ENCODE peak calls at places on chromosomes 1 and 21, in ten cellular contexts. Q is right lobe of liver, Y is transverse colon, M is fibroblast of lung, Z is K562, D is heart left ventricle, S is tibial artery, N is IMR-90, K is uterus, G is AG04450. F is an unnamed sample.

GRCh38 chr1:218823291-218823900 is 350.3 kb upstream of the LYPLAL1 start:
- DNase-seq in K (no peak), G (peak; percentile 65), N (peak; percentile 94), D (no peak), Z (no peak), M (peak; percentile 85), S (no peak), Y (no peak), Q (no peak), F (no peak)

GRCh38 chr1:180811886-180812285 is 100.8 kb upstream of the KIAA1614 start:
- DNase-seq in K (no peak), G (no peak), N (no peak), Y (no peak), Q (no peak), M (no peak), S (no peak), D (no peak), Z (no peak), F (no peak)

GRCh38 chr1:166197597-166197996 is 30.8 kb upstream of the FAM78B start:
- DNase-seq in S (no peak), G (no peak), Y (no peak), Z (no peak), D (no peak), Q (no peak), N (no peak), M (no peak), K (no peak), F (no peak)

GRCh38 chr1:115283249-115283648 is 54.8 kb downstream of the NGF start:
- DNase-seq in Q (no peak), M (no peak), Y (no peak), S (peak; percentile 44), K (no peak), G (no peak), N (no peak), D (no peak), Z (no peak), F (no peak)

GRCh38 chr1:37946703-37947360 is at the start of gene INPP5B:
- DNase-seq in Z (peak; percentile 97), Y (peak; percentile 92), K (peak; percentile 83), G (peak; percentile 65), N (peak; percentile 87), M (peak; percentile 92), Q (peak; percentile 95), D (peak; percentile 92), S (peak; percentile 93), F (peak; percentile 92)

GRCh38 chr1:221316491-221317056 is 425.3 kb downstream of the DUSP10 start:
- DNase-seq in S (no peak), Y (no peak), N (peak; percentile 55), K (no peak), G (no peak), D (no peak), Z (no peak), M (peak; percentile 83), Q (no peak), F (no peak)

GRCh38 chr1:198643001-198643400 is 4.2 kb downstream of the PTPRC start:
- DNase-seq in D (no peak), Z (no peak), Q (no peak), G (no peak), N (no peak), M (no peak), Y (no peak), K (no peak), S (no peak), F (no peak)

GRCh38 chr21:16264314-16264713 is 534.5 kb downstream of the USP25 start:
- DNase-seq in N (no peak), Z (no peak), D (no peak), S (no peak), M (peak; percentile 27), Q (no peak), K (no peak), G (no peak), Y (no peak), F (no peak)

GRCh38 chr1:206081811-206082210 is 28.8 kb downstream of the RHEX start:
- DNase-seq in Q (peak; percentile 71), Y (no peak), N (no peak), G (no peak), Z (no peak), M (no peak), D (no peak), K (no peak), S (no peak), F (no peak)

GRCh38 chr1:220458936-220459335 is 69.0 kb upstream of the MARK1 start:
- DNase-seq in N (no peak), M (no peak), G (no peak), D (no peak), Y (no peak), K (no peak), Z (no peak), S (no peak), Q (no peak), F (no peak)

GRCh38 chr1:14699596-14699995 is 101.1 kb downstream of the KAZN start:
- DNase-seq in G (no peak), M (no peak), K (no peak), Z (no peak), Y (no peak), S (no peak), Q (no peak), D (no peak), N (no peak), F (no peak)

GRCh38 chr21:45266518-45267389 is 20.9 kb downstream of the POFUT2 start:
- DNase-seq in G (no peak), Z (no peak), Q (peak; percentile 44), K (no peak), N (no peak), S (peak; percentile 17), M (no peak), Y (no peak), D (no peak), F (no peak)

GRCh38 chr1:167819849-167820683 is 93.9 kb downstream of the ADCY10 start:
- DNase-seq in Z (peak; percentile 94), M (peak; percentile 89), K (peak; percentile 82), Y (peak; percentile 65), Q (peak; percentile 84), G (peak; percentile 63), D (peak; percentile 79), S (peak; percentile 76), N (peak; percentile 96), F (peak; percentile 91)
- H3K27ac ChIP-seq in Z (peak overlapping the region; percentile 71), M (peak overlapping the region; percentile 83), K (peak overlapping the region; percentile 55), Y (peak overlapping the region; percentile 71), Q (peak overlapping the region; percentile 50), G (peak overlapping the region; percentile 90), D (peak overlapping the region; percentile 52), S (peak overlapping the region; percentile 67), N (peak overlapping the region; percentile 61), F (peak overlapping the region; percentile 80)

GRCh38 chr1:207578796-207579435 is 66.0 kb upstream of the CR1L start:
- DNase-seq in S (no peak), G (no peak), M (no peak), Q (no peak), Y (no peak), Z (no peak), D (no peak), K (no peak), N (no peak), F (no peak)

GRCh38 chr1:207581496-207582168 is 63.3 kb upstream of the CR1L start:
- DNase-seq in D (no peak), S (no peak), Y (no peak), Q (no peak), Z (no peak), M (no peak), G (no peak), N (no peak), K (no peak), F (no peak)

GRCh38 chr1:207579436-207579799 is 65.5 kb upstream of the CR1L start:
- DNase-seq in Z (peak; percentile 73), D (peak; percentile 12), Q (no peak), S (no peak), G (peak; percentile 8), Y (peak; percentile 29), M (peak; percentile 73), N (peak; percentile 60), K (no peak), F (no peak)
- TF ChIP-seq CTCF in Z (peak; percentile 95), D (peak; percentile 42), Q (peak; percentile 41), S (no peak), G (peak; percentile 58), Y (peak; percentile 47), M (peak; percentile 62), N (peak; percentile 52), K (peak; percentile 20), F (no peak)

GRCh38 chr21:31503939-31504338 is 155.6 kb upstream of the SOD1 start:
- DNase-seq in Q (no peak), S (no peak), M (no peak), N (no peak), D (no peak), K (no peak), Z (no peak), G (no peak), Y (no peak), F (no peak)

GRCh38 chr21:31500976-31501375 is 156.9 kb upstream of the TIAM1 start:
- DNase-seq in M (no peak), S (no peak), N (no peak), K (no peak), Y (no peak), G (no peak), D (no peak), Q (no peak), Z (no peak), F (no peak)

GRCh38 chr21:31502537-31503143 is 156.9 kb upstream of the SOD1 start:
- DNase-seq in Q (no peak), M (no peak), S (no peak), N (no peak), Z (no peak), Y (no peak), D (no peak), G (no peak), K (no peak), F (no peak)

GRCh38 chr21:31501921-31502320 is 157.6 kb upstream of the SOD1 start:
- DNase-seq in S (no peak), G (no peak), K (no peak), Z (no peak), Q (no peak), M (no peak), N (no peak), D (no peak), Y (no peak), F (no peak)

GRCh38 chr21:31503467-31503866 is 156.0 kb upstream of the SOD1 start:
- DNase-seq in Q (no peak), N (no peak), Y (no peak), K (no peak), M (no peak), D (no peak), Z (no peak), S (no peak), G (no peak), F (no peak)
- H3K4me3 ChIP-seq in Q (no peak overlapping the region), N (no peak overlapping the region), Y (no peak overlapping the region), K (no peak overlapping the region), M (no peak overlapping the region), D (no peak overlapping the region), Z (no peak overlapping the region), S (no peak overlapping the region), G (no peak overlapping the region), F (no peak overlapping the region)

DNA sequence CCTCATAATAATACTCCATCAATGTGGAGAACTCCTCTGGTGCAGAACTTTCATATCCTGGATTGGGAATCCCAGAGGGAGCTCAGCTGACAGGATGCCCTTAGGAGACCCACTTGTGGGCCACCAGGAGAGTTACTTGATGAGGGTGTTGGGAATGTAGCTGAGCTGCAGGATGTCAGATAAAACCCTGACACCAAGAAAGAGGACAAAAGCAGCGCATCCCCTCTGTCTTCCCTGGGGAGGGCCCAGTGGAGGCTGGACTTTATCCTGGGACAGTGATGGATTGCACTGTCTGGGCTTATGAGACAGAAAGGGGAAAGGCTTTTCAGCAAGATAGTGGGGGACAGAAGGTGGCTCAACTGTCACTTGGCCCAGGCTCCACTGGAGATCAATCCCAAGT is 88.1 kb upstream of the BCAR3 start:
- DNase-seq in S (no peak), Q (no peak), N (no peak), Y (no peak), K (no peak), M (no peak), D (no peak), Z (no peak), G (no peak), F (no peak)
- H3K27ac ChIP-seq in S (no peak overlapping the region), Q (no peak overlapping the region), N (no peak overlapping the region), Y (no peak overlapping the region), K (no peak overlapping the region), M (no peak overlapping the region), D (no peak overlapping the region), Z (no peak overlapping the region), G (no peak overlapping the region), F (no peak overlapping the region)